ENCODE peak calls at places on chromosome 19, in seven cellular contexts. D is fibroblast of mammary gland; I is CD4-positive, CD25-positive, alpha-beta regulatory T cell; R is activated T-helper 1 cell treated with anti-CD3 and anti-CD28 coated beads, Interleukin-2, amount 50 U/mL, for 16 hours; Y is CD8-positive, alpha-beta T cell; P is tibial nerve; S is KG1. Z is an unnamed sample.
A peak's percentile ranks its signal among the peaks of the same experiment; 100 is the strongest.

GRCh38 chr19:53037101-53038097 is 7.1 kb upstream of the ERVV-2 start:
- DNase-seq in D (peak; percentile 40), I (no peak), R (no peak), Y (no peak), P (no peak), S (no peak), Z (no peak)

GRCh38 chr19:42480335-42481095 is 37.8 kb upstream of the CXCL17 start:
- DNase-seq in D (peak; percentile 40), I (no peak), R (no peak), Y (no peak), P (no peak), S (no peak), Z (no peak)

GRCh38 chr19:42290523-42291436 is 11.2 kb upstream of the PRR19 start:
- DNase-seq in D (no peak), I (peak; percentile 54), R (peak; percentile 22), Y (peak; percentile 79), P (no peak), S (no peak), Z (peak; percentile 81)

GRCh38 chr19:55699221-55699620 is 24.2 kb downstream of the EPN1 start:
- DNase-seq in D (no peak), I (no peak), R (no peak), Y (no peak), P (no peak), S (no peak), Z (no peak)

GRCh38 chr19:7257148-7258041 is 36.8 kb downstream of the INSR start:
- DNase-seq in D (peak; percentile 73), I (no peak), R (no peak), Y (no peak), P (no peak), S (no peak), Z (peak; percentile 18)

GRCh38 chr19:38213911-38214625 is 10.0 kb downstream of the DPF1 start:
- DNase-seq in D (peak; percentile 29), I (peak; percentile 27), R (no peak), Y (peak; percentile 83), P (no peak), S (no peak), Z (no peak)

GRCh38 chr19:35566738-35567137 is 3.3 kb upstream of the ATP4A start:
- DNase-seq in D (no peak), I (no peak), R (no peak), Y (no peak), P (no peak), S (no peak), Z (no peak)

GRCh38 chr19:16205205-16206045 is 7.7 kb downstream of the AP1M1 start:
- DNase-seq in D (no peak), I (no peak), R (no peak), Y (no peak), P (no peak), S (no peak), Z (no peak)

GRCh38 chr19:55405638-55406037 is 1.9 kb downstream of the UBE2S start:
- DNase-seq in D (no peak), I (no peak), R (no peak), Y (no peak), P (no peak), S (no peak), Z (no peak)

GRCh38 chr19:30349131-30349730 is 23.0 kb upstream of the ZNF536 start:
- DNase-seq in D (no peak), I (no peak), R (no peak), Y (no peak), P (no peak), S (no peak), Z (no peak)

GRCh38 chr19:6761053-6761676 is 6.1 kb downstream of the SH2D3A start:
- DNase-seq in D (no peak), I (no peak), R (no peak), Y (no peak), P (no peak), S (no peak), Z (no peak)

Z was measured in 8988T.